ENCODE peak calls at places on chromosomes 12 and 14, in four cellular contexts. K, S, R and X are unnamed samples.

GRCh38 chr14:84988391-84988790 is 541.6 kb upstream of the FLRT2 start:
- DNase-seq in K (no peak), S (no peak), R (no peak), X (no peak)

GRCh38 chr12:105993766-105994165 is 145.0 kb downstream of the NUAK1 start:
- DNase-seq in K (no peak), S (peak; percentile 11), R (no peak), X (no peak)

GRCh38 chr14:22850944-22851790 is 14.8 kb downstream of the MMP14 start:
- DNase-seq in K (no peak), S (peak; percentile 38), R (no peak), X (peak; percentile 48)

GRCh38 chr14:61438860-61439765 is 117.7 kb downstream of the PRKCH start:
- DNase-seq in K (no peak), S (peak; percentile 43), R (no peak), X (peak; percentile 44)

GRCh38 chr12:92248977-92249376 is 103.3 kb upstream of the BTG1 start:
- DNase-seq in K (no peak), S (no peak), R (no peak), X (no peak)

GRCh38 chr14:42994001-42994736 is 1387.5 kb downstream of the LRFN5 start:
- DNase-seq in K (peak; percentile 66), S (no peak), R (no peak), X (peak; percentile 8)

GRCh38 chr12:48442191-48442828 is 30.0 kb upstream of the ANP32D start:
- DNase-seq in K (no peak), S (peak; percentile 32), R (no peak), X (no peak)

GRCh38 chr12:80156306-80156705 is 57.0 kb downstream of the OTOGL start:
- DNase-seq in K (no peak), S (no peak), R (no peak), X (no peak)

GRCh38 chr14:50967104-50967503 is 22.8 kb upstream of the PYGL start:
- DNase-seq in K (no peak), S (no peak), R (no peak), X (no peak)

GRCh38 chr12:6570264-6570887 is 2.3 kb upstream of the NOP2 start:
- DNase-seq in K (peak; percentile 74), S (peak; percentile 89), R (no peak), X (peak; percentile 30)

GRCh38 chr14:88519907-88520306 is 34.9 kb downstream of the PTPN21 start:
- DNase-seq in K (no peak), S (no peak), R (no peak), X (no peak)

GRCh38 chr14:61140872-61141271 is 140.3 kb downstream of the TMEM30B start:
- DNase-seq in K (no peak), S (no peak), R (no peak), X (no peak)

GRCh38 chr14:103855734-103856095 is 8.3 kb upstream of the PPP1R13B start:
- DNase-seq in K (no peak), S (no peak), R (no peak), X (no peak)

GRCh38 chr12:78239566-78239965 is 408.9 kb downstream of the NAV3 start:
- DNase-seq in K (no peak), S (no peak), R (no peak), X (no peak)

GRCh38 chr12:26831959-26832816 is 806 bp downstream of the ITPR2 start:
- DNase-seq in K (peak; percentile 64), S (peak; percentile 67), R (no peak), X (peak; percentile 56)

GRCh38 chr12:82300611-82301010 is 57.6 kb downstream of the CCDC59 start:
- DNase-seq in K (no peak), S (no peak), R (no peak), X (no peak)

GRCh38 chr14:90336985-90337384 is 5.2 kb upstream of the NRDE2 start:
- DNase-seq in K (no peak), S (no peak), R (no peak), X (peak; percentile 26)

GRCh38 chr12:54549774-54550451 is 512 bp downstream of the PDE1B start:
- DNase-seq in K (no peak), S (no peak), R (no peak), X (peak; percentile 18)

GRCh38 chr14:26200675-26201074 is 397.2 kb downstream of the NOVA1 start:
- DNase-seq in K (peak; percentile 53), S (no peak), R (no peak), X (peak; percentile 38)

GRCh38 chr12:52249511-52250047 is 16.5 kb downstream of the KRT7 start:
- DNase-seq in K (no peak), S (no peak), R (no peak), X (no peak)

GRCh38 chr14:90193925-90194324 is 62.4 kb upstream of the PSMC1 start:
- DNase-seq in K (no peak), S (peak; percentile 59), R (peak; percentile 16), X (no peak)

GRCh38 chr12:51865757-51866270 is 17.3 kb upstream of the FIGNL2 start:
- DNase-seq in K (no peak), S (peak; percentile 71), R (no peak), X (no peak)

GRCh38 chr12:122614839-122615238 is 87.8 kb downstream of the KNTC1 start:
- DNase-seq in K (no peak), S (no peak), R (no peak), X (no peak)

GRCh38 chr12:27766587-27766986 is 13.4 kb upstream of the KLHL42 start:
- DNase-seq in K (no peak), S (no peak), R (no peak), X (no peak)

GRCh38 chr12:26789731-26790644 is 43.0 kb downstream of the ITPR2 start:
- DNase-seq in K (no peak), S (no peak), R (no peak), X (no peak)

GRCh38 chr12:27176765-27177164 is 67.3 kb upstream of the STK38L start:
- DNase-seq in K (no peak), S (no peak), R (no peak), X (peak; percentile 71)

GRCh38 chr14:61544448-61545202 is 150.7 kb upstream of the HIF1A start:
- DNase-seq in K (no peak), S (no peak), R (no peak), X (no peak)

GRCh38 chr12:2876431-2877046 is 435 bp downstream of the FOXM1 start:
- DNase-seq in K (no peak), S (no peak), R (no peak), X (no peak)

GRCh38 chr12:107330901-107331431 is 237.6 kb upstream of the CRY1 start:
- DNase-seq in K (no peak), S (peak; percentile 43), R (no peak), X (no peak)

GRCh38 chr12:27807063-27807703 is 27.1 kb upstream of the MANSC4 start:
- DNase-seq in K (no peak), S (no peak), R (no peak), X (no peak)

GRCh38 chr14:93068721-93069120 is 47.0 kb downstream of the ITPK1 start:
- DNase-seq in K (no peak), S (no peak), R (no peak), X (no peak)

GRCh38 chr12:16063728-16064127 is 152.6 kb downstream of the DERA start:
- DNase-seq in K (no peak), S (no peak), R (no peak), X (no peak)

GRCh38 chr14:100994082-100994481 is 90.6 kb upstream of the RTL1 start:
- DNase-seq in K (no peak), S (no peak), R (no peak), X (peak; percentile 82)

GRCh38 chr14:101410126-101410525 is 151.2 kb upstream of the DIO3 start:
- DNase-seq in K (no peak), S (no peak), R (no peak), X (no peak)

GRCh38 chr12:56243731-56244181 is 13.9 kb downstream of the SLC39A5 start:
- DNase-seq in K (no peak), S (no peak), R (no peak), X (no peak)